ENCODE peak calls at places on chromosomes 6 and 20, in nine cellular contexts. One of them, this sample, is unnamed. For H3K4me1 and H3K9me3, the result is how much of the 10 kb centered on the place peaks cover.

GRCh38 chr6:129593233-129593564 is 116.8 kb downstream of the ARHGAP18 start:
- DNase-seq in GM12878: no peak
- DNase-seq in sigmoid colon: no peak
- DNase-seq in HepG2: peak
- DNase-seq in A549: no peak
- DNase-seq in ovary: no peak
- DNase-seq in suprapubic skin: no peak
- DNase-seq in transverse colon: no peak
- DNase-seq in tibial nerve: no peak
- DNase-seq in this sample: no peak

GRCh38 chr6:12208190-12208589 is 82.0 kb upstream of the EDN1 start:
- DNase-seq in GM12878: no peak
- DNase-seq in sigmoid colon: no peak
- DNase-seq in HepG2: no peak
- DNase-seq in A549: no peak
- DNase-seq in ovary: no peak
- DNase-seq in suprapubic skin: no peak
- DNase-seq in transverse colon: peak
- DNase-seq in tibial nerve: peak
- DNase-seq in this sample: peak

GRCh38 chr6:4962905-4963304 is 40.9 kb downstream of the RPP40 start:
- DNase-seq in GM12878: no peak
- DNase-seq in sigmoid colon: no peak
- DNase-seq in HepG2: no peak
- DNase-seq in A549: no peak
- DNase-seq in ovary: no peak
- DNase-seq in suprapubic skin: no peak
- DNase-seq in transverse colon: no peak
- DNase-seq in tibial nerve: no peak
- DNase-seq in this sample: no peak

GRCh38 chr20:43457640-43458421 is at the start of gene SRSF6:
- DNase-seq in GM12878: peak
- DNase-seq in sigmoid colon: peak
- DNase-seq in HepG2: peak
- DNase-seq in A549: peak
- DNase-seq in ovary: peak
- DNase-seq in suprapubic skin: peak
- DNase-seq in transverse colon: peak
- DNase-seq in tibial nerve: peak
- DNase-seq in this sample: peak

GRCh38 chr6:112366695-112367546 is 19.8 kb downstream of the RFPL4B start:
- DNase-seq in GM12878: no peak
- DNase-seq in sigmoid colon: no peak
- DNase-seq in HepG2: no peak
- DNase-seq in A549: no peak
- DNase-seq in ovary: no peak
- DNase-seq in suprapubic skin: no peak
- DNase-seq in transverse colon: no peak
- DNase-seq in tibial nerve: no peak
- DNase-seq in this sample: no peak

GRCh38 chr6:106692112-106692822 is 62.9 kb downstream of the QRSL1 start:
- DNase-seq in GM12878: no peak
- DNase-seq in sigmoid colon: no peak
- DNase-seq in HepG2: no peak
- DNase-seq in A549: peak
- DNase-seq in ovary: no peak
- DNase-seq in suprapubic skin: no peak
- DNase-seq in transverse colon: peak
- DNase-seq in tibial nerve: no peak
- DNase-seq in this sample: peak

GRCh38 chr6:160337991-160338390 is 10.2 kb upstream of the SLC22A3 start:
- DNase-seq in GM12878: no peak
- DNase-seq in sigmoid colon: no peak
- DNase-seq in HepG2: no peak
- DNase-seq in A549: no peak
- DNase-seq in ovary: no peak
- DNase-seq in suprapubic skin: no peak
- DNase-seq in transverse colon: no peak
- DNase-seq in tibial nerve: no peak
- DNase-seq in this sample: no peak

GRCh38 chr6:7267521-7268091 is 45.4 kb downstream of the SSR1 start:
- DNase-seq in GM12878: no peak
- DNase-seq in sigmoid colon: peak
- DNase-seq in HepG2: peak
- DNase-seq in A549: peak
- DNase-seq in ovary: no peak
- DNase-seq in suprapubic skin: peak
- DNase-seq in transverse colon: no peak
- DNase-seq in tibial nerve: peak
- DNase-seq in this sample: peak

GRCh38 chr20:50636601-50637539 is 54.5 kb downstream of the RIPOR3 start:
- DNase-seq in GM12878: no peak
- DNase-seq in sigmoid colon: no peak
- DNase-seq in HepG2: peak
- DNase-seq in A549: no peak
- DNase-seq in ovary: no peak
- DNase-seq in suprapubic skin: no peak
- DNase-seq in transverse colon: no peak
- DNase-seq in tibial nerve: no peak
- DNase-seq in this sample: no peak

GRCh38 chr20:32418376-32418775 is 60.2 kb downstream of the ASXL1 start:
- DNase-seq in GM12878: no peak
- DNase-seq in sigmoid colon: no peak
- DNase-seq in HepG2: no peak
- DNase-seq in A549: no peak
- DNase-seq in ovary: no peak
- DNase-seq in suprapubic skin: no peak
- DNase-seq in transverse colon: no peak
- DNase-seq in tibial nerve: no peak
- DNase-seq in this sample: no peak

GRCh38 chr6:31383149-31383548 is 20.2 kb upstream of the MICA start:
- DNase-seq in GM12878: no peak
- DNase-seq in sigmoid colon: no peak
- DNase-seq in HepG2: no peak
- DNase-seq in A549: no peak
- DNase-seq in ovary: no peak
- DNase-seq in suprapubic skin: no peak
- DNase-seq in transverse colon: no peak
- DNase-seq in tibial nerve: no peak
- DNase-seq in this sample: no peak

GRCh38 chr20:53255102-53255710 is 283.0 kb downstream of the TSHZ2 start:
- DNase-seq in GM12878: no peak
- DNase-seq in sigmoid colon: no peak
- DNase-seq in HepG2: no peak
- DNase-seq in A549: no peak
- DNase-seq in ovary: no peak
- DNase-seq in suprapubic skin: no peak
- DNase-seq in transverse colon: no peak
- DNase-seq in tibial nerve: no peak
- DNase-seq in this sample: no peak

GRCh38 chr20:38272961-38273360 is 12.4 kb upstream of the KIAA1755 start:
- DNase-seq in GM12878: no peak
- DNase-seq in sigmoid colon: peak
- DNase-seq in HepG2: no peak
- DNase-seq in A549: no peak
- DNase-seq in ovary: no peak
- DNase-seq in suprapubic skin: peak
- DNase-seq in transverse colon: no peak
- DNase-seq in tibial nerve: no peak
- DNase-seq in this sample: no peak

GRCh38 chr20:63135411-63135810 is 80.5 kb downstream of the YTHDF1 start:
- DNase-seq in GM12878: no peak
- DNase-seq in sigmoid colon: no peak
- DNase-seq in HepG2: no peak
- DNase-seq in A549: no peak
- DNase-seq in ovary: no peak
- DNase-seq in suprapubic skin: no peak
- DNase-seq in transverse colon: no peak
- DNase-seq in tibial nerve: no peak
- DNase-seq in this sample: no peak

DNA sequence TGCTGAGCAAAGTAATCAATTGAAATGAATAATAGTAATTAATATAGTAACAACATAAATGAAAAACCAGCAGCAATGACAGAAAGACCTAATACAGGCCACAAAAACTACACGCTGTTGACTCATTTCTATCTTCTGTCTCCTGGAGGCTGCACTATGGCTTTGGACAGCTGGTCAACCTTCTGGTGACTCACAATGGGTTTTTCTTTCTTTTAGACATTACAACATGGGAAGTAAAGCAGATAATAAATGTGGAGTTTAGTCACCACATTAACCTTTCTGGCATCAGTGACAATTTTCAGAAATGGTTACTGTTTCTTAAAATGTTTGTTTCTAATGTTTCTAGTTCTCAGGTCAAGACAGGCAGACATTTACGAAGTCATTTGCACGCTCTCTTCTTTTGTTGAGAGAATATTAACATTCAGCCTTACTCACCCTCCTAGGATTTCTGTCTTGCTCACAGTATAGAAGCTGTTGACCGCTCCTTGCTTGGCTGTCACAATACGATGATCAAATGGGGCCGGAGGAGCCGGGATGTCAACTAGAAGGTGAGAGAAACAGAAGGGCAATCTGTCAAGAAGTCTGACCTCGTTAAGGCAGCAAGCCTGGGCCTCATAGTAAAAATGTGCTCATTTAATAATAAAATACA is 62.2 kb downstream of the MYLK4 start:
- DNase-seq in GM12878: no peak
- DNase-seq in sigmoid colon: no peak
- DNase-seq in HepG2: peak
- DNase-seq in A549: peak
- DNase-seq in ovary: no peak
- DNase-seq in suprapubic skin: no peak
- DNase-seq in transverse colon: no peak
- DNase-seq in tibial nerve: no peak
- DNase-seq in this sample: no peak
- TF ChIP-seq EP300 in GM12878: no peak
- TF ChIP-seq EP300 in sigmoid colon: no peak
- TF ChIP-seq EP300 in HepG2: no peak
- TF ChIP-seq EP300 in A549: no peak
- TF ChIP-seq EP300 in ovary: no peak
- TF ChIP-seq EP300 in suprapubic skin: no peak
- TF ChIP-seq EP300 in transverse colon: no peak
- TF ChIP-seq EP300 in tibial nerve: no peak
- TF ChIP-seq EP300 in this sample: no peak

GRCh38 chr6:22904413-22904812 is 335.0 kb downstream of the HDGFL1 start:
- DNase-seq in GM12878: no peak
- DNase-seq in sigmoid colon: no peak
- DNase-seq in HepG2: no peak
- DNase-seq in A549: no peak
- DNase-seq in ovary: no peak
- DNase-seq in suprapubic skin: no peak
- DNase-seq in transverse colon: no peak
- DNase-seq in tibial nerve: no peak
- DNase-seq in this sample: no peak

GRCh38 chr6:22896716-22897115 is 327.4 kb downstream of the HDGFL1 start:
- DNase-seq in GM12878: no peak
- DNase-seq in sigmoid colon: no peak
- DNase-seq in HepG2: no peak
- DNase-seq in A549: no peak
- DNase-seq in ovary: no peak
- DNase-seq in suprapubic skin: no peak
- DNase-seq in transverse colon: no peak
- DNase-seq in tibial nerve: no peak
- DNase-seq in this sample: no peak

GRCh38 chr6:22899446-22899845 is 330.1 kb downstream of the HDGFL1 start:
- DNase-seq in GM12878: no peak
- DNase-seq in sigmoid colon: no peak
- DNase-seq in HepG2: no peak
- DNase-seq in A549: no peak
- DNase-seq in ovary: no peak
- DNase-seq in suprapubic skin: no peak
- DNase-seq in transverse colon: no peak
- DNase-seq in tibial nerve: no peak
- DNase-seq in this sample: no peak
- H3K4me1 ChIP-seq in GM12878: under half
- H3K4me1 ChIP-seq in sigmoid colon: under half
- H3K4me1 ChIP-seq in HepG2: under half
- H3K4me1 ChIP-seq in A549: under half
- H3K4me1 ChIP-seq in ovary: under half
- H3K4me1 ChIP-seq in suprapubic skin: under half
- H3K4me1 ChIP-seq in transverse colon: under half
- H3K4me1 ChIP-seq in tibial nerve: under half
- H3K4me1 ChIP-seq in this sample: under half

GRCh38 chr20:59746155-59746554 is 141.8 kb downstream of the PHACTR3 start:
- DNase-seq in GM12878: no peak
- DNase-seq in sigmoid colon: no peak
- DNase-seq in HepG2: no peak
- DNase-seq in A549: no peak
- DNase-seq in ovary: no peak
- DNase-seq in suprapubic skin: no peak
- DNase-seq in transverse colon: no peak
- DNase-seq in tibial nerve: no peak
- DNase-seq in this sample: no peak
- H3K9me3 ChIP-seq in GM12878: under half
- H3K9me3 ChIP-seq in sigmoid colon: under half
- H3K9me3 ChIP-seq in HepG2: under half
- H3K9me3 ChIP-seq in A549: under half
- H3K9me3 ChIP-seq in ovary: under half
- H3K9me3 ChIP-seq in suprapubic skin: under half
- H3K9me3 ChIP-seq in transverse colon: under half
- H3K9me3 ChIP-seq in tibial nerve: under half
- H3K9me3 ChIP-seq in this sample: under half

DNA sequence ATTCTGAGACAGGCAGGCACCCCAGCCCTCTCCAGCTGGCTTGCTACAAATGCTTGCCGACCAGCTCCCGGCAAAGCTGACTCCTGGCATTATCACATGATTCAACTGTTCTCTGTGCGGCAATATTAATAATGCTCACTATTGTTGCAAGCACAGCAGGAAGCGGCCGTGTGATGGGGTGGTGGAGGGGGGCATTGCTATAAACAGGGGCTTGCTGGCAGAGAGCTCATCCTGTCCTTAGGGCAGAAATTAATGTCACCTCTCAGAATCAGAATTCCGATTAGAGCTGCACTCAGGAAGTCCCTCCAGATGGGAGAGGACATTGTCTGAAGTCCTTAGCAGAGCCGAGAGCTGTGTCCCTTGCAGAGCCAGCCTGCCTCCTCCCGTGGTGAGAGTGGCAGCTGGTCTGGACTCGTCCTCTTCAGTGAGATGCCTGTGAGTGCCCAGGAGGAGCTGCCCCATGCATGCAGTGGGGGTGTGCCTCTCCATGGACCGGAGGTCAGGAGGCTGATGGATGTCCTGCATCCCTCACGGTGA is 162.5 kb downstream of the CDH4 start:
- DNase-seq in GM12878: no peak
- DNase-seq in sigmoid colon: no peak
- DNase-seq in HepG2: no peak
- DNase-seq in A549: no peak
- DNase-seq in ovary: no peak
- DNase-seq in suprapubic skin: no peak
- DNase-seq in transverse colon: no peak
- DNase-seq in tibial nerve: no peak
- DNase-seq in this sample: no peak
- TF ChIP-seq EP300 in GM12878: no peak
- TF ChIP-seq EP300 in sigmoid colon: no peak
- TF ChIP-seq EP300 in HepG2: no peak
- TF ChIP-seq EP300 in A549: no peak
- TF ChIP-seq EP300 in ovary: no peak
- TF ChIP-seq EP300 in suprapubic skin: no peak
- TF ChIP-seq EP300 in transverse colon: no peak
- TF ChIP-seq EP300 in tibial nerve: no peak
- TF ChIP-seq EP300 in this sample: no peak

GRCh38 chr6:88481519-88481918 is 315.4 kb upstream of the CNR1 start:
- DNase-seq in GM12878: no peak
- DNase-seq in sigmoid colon: no peak
- DNase-seq in HepG2: no peak
- DNase-seq in A549: no peak
- DNase-seq in ovary: no peak
- DNase-seq in suprapubic skin: no peak
- DNase-seq in transverse colon: no peak
- DNase-seq in tibial nerve: no peak
- DNase-seq in this sample: no peak
- H3K4me1 ChIP-seq in GM12878: under half
- H3K4me1 ChIP-seq in sigmoid colon: under half
- H3K4me1 ChIP-seq in HepG2: under half
- H3K4me1 ChIP-seq in A549: under half
- H3K4me1 ChIP-seq in ovary: under half
- H3K4me1 ChIP-seq in suprapubic skin: under half
- H3K4me1 ChIP-seq in transverse colon: under half
- H3K4me1 ChIP-seq in tibial nerve: under half
- H3K4me1 ChIP-seq in this sample: under half

This sample was measured in stomach.